ENCODE peak calls at places on chromosomes 1 and 21, in nine cellular contexts. U is hypothalamus; A is activated CD8-positive, alpha-beta T cell treated with anti-CD3 and anti-CD28 coated beads, Interleukin-2, amount 10 ng/mL, durations not matched to agents 7 days and 5 days; B is A549; H is activated T-helper 1 cell treated with anti-CD3 and anti-CD28 coated beads, Interleukin-12 subunit alpha, Interleukin-12 subunit beta, Interleukin-2, Interleukin-4 antibody, amounts not matched to agents 30 ng/mL and 10 ng/mL and 1 ng/mL, durations not matched to agents 14 hours and 24 hours and 36 hours; J is SK-N-DZ; X is HCEC 1CT; P is kidney; O is NCI-H345. W is an unnamed sample.

GRCh38 chr1:177569476-177569875 is 398.7 kb downstream of the BRINP2 start:
- DNase-seq in U (no peak), A (no peak), B (no peak), H (no peak), J (no peak), X (no peak), P (no peak), O (no peak), W (no peak)

GRCh38 chr1:115277276-115277675 is 60.8 kb downstream of the NGF start:
- DNase-seq in U (no peak), A (no peak), B (no peak), H (no peak), J (no peak), X (peak), P (no peak), O (no peak), W (no peak)

GRCh38 chr1:40625076-40625475 is 40.4 kb downstream of the RIMS3 start:
- DNase-seq in U (no peak), A (peak), B (no peak), H (no peak), J (no peak), X (peak), P (no peak), O (no peak), W (no peak)

GRCh38 chr1:205998457-205999241 is 4.5 kb downstream of the RAB7B start:
- DNase-seq in U (no peak), A (no peak), B (no peak), H (no peak), J (no peak), X (no peak), P (no peak), O (peak), W (no peak)

GRCh38 chr1:206508130-206508884 is 976 bp downstream of the RASSF5 start:
- DNase-seq in U (no peak), A (no peak), B (no peak), H (no peak), J (no peak), X (no peak), P (no peak), O (no peak), W (no peak)

GRCh38 chr1:3959361-3959760 is 59.3 kb upstream of the C1orf174 start:
- DNase-seq in U (no peak), A (no peak), B (no peak), H (no peak), J (no peak), X (no peak), P (no peak), O (no peak), W (no peak)

GRCh38 chr1:208510192-208510952 is 266.2 kb upstream of the PLXNA2 start:
- DNase-seq in U (no peak), A (no peak), B (no peak), H (no peak), J (peak), X (no peak), P (no peak), O (no peak), W (no peak)

GRCh38 chr1:171743014-171743870 is 1.4 kb upstream of the VAMP4 start:
- DNase-seq in U (no peak), A (no peak), B (no peak), H (no peak), J (no peak), X (peak), P (no peak), O (no peak), W (no peak)

GRCh38 chr1:53440633-53441032 is 18.6 kb upstream of the DMRTB1 start:
- DNase-seq in U (no peak), A (no peak), B (no peak), H (no peak), J (no peak), X (no peak), P (no peak), O (no peak), W (no peak)

GRCh38 chr1:162625624-162626023 is 6.6 kb upstream of the DDR2 start:
- DNase-seq in U (no peak), A (no peak), B (no peak), H (no peak), J (peak), X (no peak), P (no peak), O (no peak), W (no peak)

GRCh38 chr1:201585901-201586300 is 47.0 kb downstream of the NAV1 start:
- DNase-seq in U (no peak), A (no peak), B (no peak), H (no peak), J (no peak), X (peak), P (no peak), O (no peak), W (no peak)

GRCh38 chr1:11602981-11603380 is 51.2 kb downstream of the FBXO2 start:
- DNase-seq in U (no peak), A (no peak), B (no peak), H (no peak), J (no peak), X (no peak), P (no peak), O (no peak), W (no peak)

GRCh38 chr1:180931529-180931928 is 18.8 kb downstream of the KIAA1614 start:
- DNase-seq in U (no peak), A (no peak), B (no peak), H (no peak), J (no peak), X (no peak), P (no peak), O (no peak), W (no peak)

GRCh38 chr1:6188466-6188865 is 8.3 kb upstream of the CHD5 start:
- DNase-seq in U (no peak), A (no peak), B (no peak), H (no peak), J (no peak), X (no peak), P (no peak), O (no peak), W (no peak)

GRCh38 chr21:25934771-25935224 is 200.0 kb downstream of the GABPA start:
- DNase-seq in U (no peak), A (peak), B (peak), H (peak), J (no peak), X (peak), P (peak), O (no peak), W (no peak)

W was measured in activated T-helper 2 cell treated with anti-CD3 and anti-CD28 coated beads, Interferon-gamma antibody, Interleukin-2, Interleukin-4, amounts not matched to agents 10 μg/mL and 5 μg/mL and 100 μg/mL, durations not matched to agents 14 hours and 24 hours and 36 hours.